ENCODE peak calls at places on chromosomes 2 and 18, in five cellular contexts. One of them, this sample, is unnamed.

GRCh38 chr2:206527153-206527552 is 83.8 kb downstream of the ADAM23 start:
- DNase-seq in left cardiac atrium: no peak
- DNase-seq in occipital lobe: no peak
- DNase-seq in kidney glomerular epithelial cell: no peak
- DNase-seq in A172: no peak
- DNase-seq in this sample: no peak

GRCh38 chr2:144357623-144358400 is 162.1 kb downstream of the ZEB2 start:
- DNase-seq in left cardiac atrium: no peak
- DNase-seq in A172: peak
- DNase-seq in kidney glomerular epithelial cell: peak
- DNase-seq in occipital lobe: no peak
- DNase-seq in this sample: no peak

GRCh38 chr2:239318091-239318725 is 82.6 kb downstream of the HDAC4 start:
- DNase-seq in A172: no peak
- DNase-seq in occipital lobe: no peak
- DNase-seq in kidney glomerular epithelial cell: no peak
- DNase-seq in left cardiac atrium: peak
- DNase-seq in this sample: no peak

GRCh38 chr2:38268691-38269309 is 108.3 kb downstream of the ATL2 start:
- DNase-seq in A172: no peak
- DNase-seq in occipital lobe: no peak
- DNase-seq in kidney glomerular epithelial cell: no peak
- DNase-seq in left cardiac atrium: no peak
- DNase-seq in this sample: no peak

GRCh38 chr2:111667542-111668273 is 216.3 kb downstream of the ANAPC1 start:
- DNase-seq in occipital lobe: no peak
- DNase-seq in kidney glomerular epithelial cell: peak
- DNase-seq in left cardiac atrium: peak
- DNase-seq in A172: peak
- DNase-seq in this sample: no peak

GRCh38 chr2:68171684-68172083 is 14.0 kb downstream of the PNO1 start:
- DNase-seq in A172: no peak
- DNase-seq in left cardiac atrium: no peak
- DNase-seq in occipital lobe: no peak
- DNase-seq in kidney glomerular epithelial cell: no peak
- DNase-seq in this sample: no peak

GRCh38 chr18:50754297-50754696 is 65.5 kb downstream of the MRO start:
- DNase-seq in kidney glomerular epithelial cell: no peak
- DNase-seq in A172: no peak
- DNase-seq in left cardiac atrium: no peak
- DNase-seq in occipital lobe: no peak
- DNase-seq in this sample: no peak

GRCh38 chr2:168912466-168913170 is 11.5 kb downstream of the G6PC2 start:
- DNase-seq in A172: no peak
- DNase-seq in kidney glomerular epithelial cell: no peak
- DNase-seq in left cardiac atrium: peak
- DNase-seq in occipital lobe: peak
- DNase-seq in this sample: peak

GRCh38 chr2:191677646-191678436 is at the start of gene NABP1:
- DNase-seq in kidney glomerular epithelial cell: peak
- DNase-seq in occipital lobe: peak
- DNase-seq in left cardiac atrium: peak
- DNase-seq in A172: peak
- DNase-seq in this sample: peak

GRCh38 chr2:113872201-113872600 is 17.7 kb upstream of the ACTR3 start:
- DNase-seq in left cardiac atrium: no peak
- DNase-seq in kidney glomerular epithelial cell: peak
- DNase-seq in A172: peak
- DNase-seq in occipital lobe: no peak
- DNase-seq in this sample: no peak

GRCh38 chr18:50751490-50751889 is 68.3 kb downstream of the MRO start:
- DNase-seq in kidney glomerular epithelial cell: no peak
- DNase-seq in A172: no peak
- DNase-seq in left cardiac atrium: no peak
- DNase-seq in occipital lobe: no peak
- DNase-seq in this sample: no peak

GRCh38 chr18:37395138-37395537 is 170.5 kb downstream of the CELF4 start:
- DNase-seq in A172: no peak
- DNase-seq in occipital lobe: no peak
- DNase-seq in left cardiac atrium: no peak
- DNase-seq in kidney glomerular epithelial cell: no peak
- DNase-seq in this sample: no peak

GRCh38 chr2:73868204-73868978 is 24.4 kb upstream of the ACTG2 start:
- DNase-seq in kidney glomerular epithelial cell: no peak
- DNase-seq in left cardiac atrium: no peak
- DNase-seq in A172: no peak
- DNase-seq in occipital lobe: no peak
- DNase-seq in this sample: no peak

GRCh38 chr2:158191076-158191566 is 89.4 kb downstream of the UPP2 start:
- DNase-seq in occipital lobe: no peak
- DNase-seq in kidney glomerular epithelial cell: peak
- DNase-seq in left cardiac atrium: no peak
- DNase-seq in A172: no peak
- DNase-seq in this sample: no peak

GRCh38 chr2:235550946-235551345 is 57.1 kb downstream of the AGAP1 start:
- DNase-seq in occipital lobe: no peak
- DNase-seq in left cardiac atrium: peak
- DNase-seq in kidney glomerular epithelial cell: no peak
- DNase-seq in A172: no peak
- DNase-seq in this sample: no peak

GRCh38 chr18:34710430-34711386 is 610 bp downstream of the DTNA start:
- DNase-seq in left cardiac atrium: no peak
- DNase-seq in A172: peak
- DNase-seq in occipital lobe: no peak
- DNase-seq in kidney glomerular epithelial cell: peak
- DNase-seq in this sample: no peak